ENCODE peak calls at places on chromosomes 6 and 20, in five cellular contexts. W is fibroblast of lung, R is body of pancreas, F is neuronal stem cell, H is MG63. L is an unnamed sample.
A peak's percentile ranks its signal among the peaks of the same experiment; 100 is the strongest.

GRCh38 chr6:165883851-165884640 is 221.0 kb upstream of the PDE10A start:
- DNase-seq in R (no peak), F (no peak), H (peak; percentile 47), W (peak; percentile 52), L (peak; percentile 57)

GRCh38 chr6:152054441-152054840 is 247.0 kb downstream of the ESR1 start:
- DNase-seq in F (no peak), R (no peak), H (no peak), W (peak; percentile 78), L (no peak)

GRCh38 chr20:946826-947225 is 30.7 kb upstream of the ANGPT4 start:
- DNase-seq in R (no peak), F (no peak), H (no peak), W (no peak), L (no peak)

GRCh38 chr6:18216411-18216810 is 47.9 kb downstream of the DEK start:
- DNase-seq in R (no peak), F (no peak), H (no peak), W (peak; percentile 95), L (peak; percentile 79)

GRCh38 chr20:34771680-34772081 is 53.8 kb downstream of the NCOA6 start:
- DNase-seq in F (no peak), W (peak; percentile 17), H (no peak), R (no peak), L (no peak)

GRCh38 chr6:135256866-135257265 is 75.8 kb downstream of the MYB start:
- DNase-seq in R (no peak), W (no peak), F (no peak), H (no peak), L (no peak)

GRCh38 chr20:50427740-50428462 is 82.3 kb upstream of the PTPN1 start:
- DNase-seq in R (peak; percentile 42), W (peak; percentile 32), F (no peak), H (peak; percentile 45), L (no peak)

GRCh38 chr6:89260310-89260709 is 43.2 kb upstream of the GABRR1 start:
- DNase-seq in H (no peak), F (no peak), W (no peak), R (no peak), L (no peak)

GRCh38 chr20:47075263-47075662 is 180.6 kb downstream of the EYA2 start:
- DNase-seq in R (no peak), H (no peak), F (no peak), W (no peak), L (no peak)
- H3K27me3 ChIP-seq in R (no peaks in the 10 kb centered on the region), H (no peaks in the 10 kb centered on the region), F (no peaks in the 10 kb centered on the region), W (no peaks in the 10 kb centered on the region), L (no peaks in the 10 kb centered on the region)

GRCh38 chr6:109370792-109371191 is 11.5 kb downstream of the CD164 start:
- DNase-seq in F (no peak), W (no peak), H (no peak), R (no peak), L (no peak)
- H3K36me3 ChIP-seq in F (peaks cover 100% of the 10 kb centered on the region), W (peaks cover 5% of the 10 kb centered on the region), H (peaks cover 84% of the 10 kb centered on the region), R (peaks cover 17% of the 10 kb centered on the region), L (peaks cover 42% of the 10 kb centered on the region)

DNA sequence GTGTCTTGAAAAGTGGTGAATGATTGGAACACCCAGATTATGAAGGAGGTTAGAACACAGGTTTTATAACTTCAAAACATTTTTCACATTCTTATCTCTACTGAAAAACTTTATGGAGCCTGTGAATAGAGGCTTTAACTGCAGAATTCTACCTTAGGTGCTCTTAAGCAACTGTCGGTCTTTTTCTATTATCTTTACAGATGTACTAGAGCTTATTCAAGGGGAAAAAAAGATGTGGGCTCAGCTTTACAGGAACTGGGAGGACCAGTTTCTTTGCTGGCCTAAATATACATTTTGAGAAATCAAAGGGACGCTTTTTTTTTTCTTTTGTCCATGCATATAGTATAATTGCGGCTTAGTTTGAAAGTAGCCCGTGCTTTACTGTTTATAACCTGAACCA is 58.9 kb downstream of the UST start:
- DNase-seq in W (no peak), R (no peak), H (no peak), F (no peak), L (no peak)
- H3K4me3 ChIP-seq in W (peak overlapping the region; percentile 24), R (no peak overlapping the region), H (no peak overlapping the region), F (no peak overlapping the region), L (no peak overlapping the region)

GRCh38 chr20:62553838-62554161 is 78.0 kb upstream of the GATA5 start:
- DNase-seq in H (no peak), F (no peak), W (no peak), R (no peak), L (no peak)
- H3K27me3 ChIP-seq in H (peaks cover 26% of the 10 kb centered on the region), F (peaks cover 99% of the 10 kb centered on the region), W (peaks cover 39% of the 10 kb centered on the region), R (no peaks in the 10 kb centered on the region), L (peaks cover 58% of the 10 kb centered on the region)

DNA sequence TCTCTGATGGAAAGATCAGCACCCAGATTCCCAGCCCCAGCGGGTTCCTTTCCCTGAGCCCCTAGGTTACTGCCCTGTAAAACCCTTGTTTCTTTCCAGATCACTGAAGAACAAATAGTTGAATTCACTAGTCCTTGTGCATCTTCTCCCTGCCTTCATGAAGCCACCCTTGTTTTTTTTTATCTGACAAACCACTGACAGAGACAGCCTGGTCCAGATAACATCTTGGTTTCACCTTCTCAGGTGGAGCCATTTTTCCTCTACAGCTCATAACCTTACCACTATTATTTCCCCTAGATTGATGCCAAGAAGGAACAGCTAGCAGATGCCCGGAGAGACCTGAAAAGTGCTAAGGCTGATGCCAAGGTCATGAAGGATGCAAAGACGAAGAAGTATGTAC is 15.9 kb upstream of the PLCG1 start:
- DNase-seq in W (no peak), R (no peak), F (no peak), H (no peak), L (no peak)
- H3K36me3 ChIP-seq in W (peaks cover 27% of the 10 kb centered on the region), R (peaks cover 30% of the 10 kb centered on the region), F (peaks cover 96% of the 10 kb centered on the region), H (peaks cover 92% of the 10 kb centered on the region), L (peaks cover 87% of the 10 kb centered on the region)

GRCh38 chr6:56803594-56803993 is 151.3 kb upstream of the BEND6 start:
- DNase-seq in H (peak; percentile 9), R (no peak), F (peak; percentile 18), W (peak; percentile 84), L (peak; percentile 60)
- H3K4me3 ChIP-seq in H (no peak overlapping the region), R (no peak overlapping the region), F (no peak overlapping the region), W (no peak overlapping the region), L (no peak overlapping the region)

GRCh38 chr20:45463113-45463512 is 6.4 kb upstream of the WFDC2 start:
- DNase-seq in F (no peak), W (no peak), H (no peak), R (no peak), L (no peak)
- H3K27me3 ChIP-seq in F (peaks cover 35% of the 10 kb centered on the region), W (peaks cover 8% of the 10 kb centered on the region), H (peaks cover 40% of the 10 kb centered on the region), R (no peaks in the 10 kb centered on the region), L (peaks cover 31% of the 10 kb centered on the region)

L was measured in brain microvascular endothelial cell.